ENCODE peak calls at places on chromosomes 11 and 22, in nine cellular contexts. One of them, this sample, is unnamed. For H3K4me1, the result is how much of the 10 kb centered on the place peaks cover.

GRCh38 chr11:12677131-12677530 is 2.9 kb downstream of the TEAD1 start:
- DNase-seq in transverse colon: peak
- DNase-seq in spleen: no peak
- DNase-seq in GM23338: no peak
- DNase-seq in suprapubic skin: no peak
- DNase-seq in K562: no peak
- DNase-seq in sigmoid colon: no peak
- DNase-seq in breast epithelium: no peak
- DNase-seq in Panc1: no peak
- DNase-seq in this sample: no peak

GRCh38 chr11:123509737-123510578 is 79.9 kb downstream of the GRAMD1B start:
- DNase-seq in transverse colon: no peak
- DNase-seq in spleen: no peak
- DNase-seq in GM23338: peak
- DNase-seq in suprapubic skin: no peak
- DNase-seq in K562: peak
- DNase-seq in sigmoid colon: no peak
- DNase-seq in breast epithelium: no peak
- DNase-seq in Panc1: no peak
- DNase-seq in this sample: no peak

GRCh38 chr11:129785383-129786111 is 30.1 kb upstream of the TMEM45B start:
- DNase-seq in transverse colon: no peak
- DNase-seq in spleen: no peak
- DNase-seq in GM23338: peak
- DNase-seq in suprapubic skin: no peak
- DNase-seq in K562: no peak
- DNase-seq in sigmoid colon: no peak
- DNase-seq in breast epithelium: no peak
- DNase-seq in Panc1: no peak
- DNase-seq in this sample: no peak

GRCh38 chr11:112977620-112978212 is 16.5 kb downstream of the NCAM1 start:
- DNase-seq in transverse colon: no peak
- DNase-seq in spleen: no peak
- DNase-seq in GM23338: no peak
- DNase-seq in suprapubic skin: no peak
- DNase-seq in K562: no peak
- DNase-seq in sigmoid colon: peak
- DNase-seq in breast epithelium: no peak
- DNase-seq in Panc1: no peak
- DNase-seq in this sample: no peak

GRCh38 chr22:21917959-21918261 is 34.7 kb downstream of the PPM1F start:
- DNase-seq in transverse colon: no peak
- DNase-seq in spleen: no peak
- DNase-seq in GM23338: no peak
- DNase-seq in suprapubic skin: no peak
- DNase-seq in K562: no peak
- DNase-seq in sigmoid colon: no peak
- DNase-seq in breast epithelium: no peak
- DNase-seq in Panc1: no peak
- DNase-seq in this sample: no peak

GRCh38 chr22:23192133-23192532 is 11.8 kb downstream of the BCR start:
- DNase-seq in transverse colon: no peak
- DNase-seq in spleen: no peak
- DNase-seq in GM23338: peak
- DNase-seq in suprapubic skin: no peak
- DNase-seq in K562: no peak
- DNase-seq in sigmoid colon: no peak
- DNase-seq in breast epithelium: no peak
- DNase-seq in Panc1: no peak
- DNase-seq in this sample: peak

GRCh38 chr22:38774496-38775166 is 18.8 kb upstream of the SUN2 start:
- DNase-seq in transverse colon: no peak
- DNase-seq in spleen: no peak
- DNase-seq in GM23338: no peak
- DNase-seq in suprapubic skin: no peak
- DNase-seq in K562: no peak
- DNase-seq in sigmoid colon: no peak
- DNase-seq in breast epithelium: no peak
- DNase-seq in Panc1: no peak
- DNase-seq in this sample: no peak

GRCh38 chr11:727859-728748 is 19.2 kb upstream of the TALDO1 start:
- DNase-seq in transverse colon: peak
- DNase-seq in spleen: peak
- DNase-seq in GM23338: peak
- DNase-seq in suprapubic skin: peak
- DNase-seq in K562: peak
- DNase-seq in sigmoid colon: peak
- DNase-seq in breast epithelium: peak
- DNase-seq in Panc1: no peak
- DNase-seq in this sample: peak

GRCh38 chr11:47109051-47109791 is 67.5 kb downstream of the ARFGAP2 start:
- DNase-seq in transverse colon: no peak
- DNase-seq in spleen: no peak
- DNase-seq in GM23338: no peak
- DNase-seq in suprapubic skin: no peak
- DNase-seq in K562: no peak
- DNase-seq in sigmoid colon: no peak
- DNase-seq in breast epithelium: no peak
- DNase-seq in Panc1: no peak
- DNase-seq in this sample: no peak

GRCh38 chr22:19853058-19853878 is 1.4 kb downstream of the GNB1L start:
- DNase-seq in transverse colon: no peak
- DNase-seq in spleen: no peak
- DNase-seq in GM23338: no peak
- DNase-seq in suprapubic skin: no peak
- DNase-seq in K562: no peak
- DNase-seq in sigmoid colon: peak
- DNase-seq in breast epithelium: no peak
- DNase-seq in Panc1: no peak
- DNase-seq in this sample: no peak

GRCh38 chr11:18765554-18765953 is 26.0 kb downstream of the PTPN5 start:
- DNase-seq in transverse colon: no peak
- DNase-seq in spleen: peak
- DNase-seq in GM23338: no peak
- DNase-seq in suprapubic skin: no peak
- DNase-seq in K562: no peak
- DNase-seq in sigmoid colon: no peak
- DNase-seq in breast epithelium: no peak
- DNase-seq in Panc1: no peak
- DNase-seq in this sample: no peak

GRCh38 chr22:44461614-44462013 is 36.4 kb downstream of the RTL6 start:
- DNase-seq in transverse colon: no peak
- DNase-seq in spleen: peak
- DNase-seq in GM23338: no peak
- DNase-seq in suprapubic skin: no peak
- DNase-seq in K562: no peak
- DNase-seq in sigmoid colon: no peak
- DNase-seq in breast epithelium: no peak
- DNase-seq in Panc1: no peak
- DNase-seq in this sample: no peak

GRCh38 chr11:19426719-19427066 is 185.9 kb upstream of the E2F8 start:
- DNase-seq in transverse colon: no peak
- DNase-seq in spleen: no peak
- DNase-seq in GM23338: no peak
- DNase-seq in suprapubic skin: no peak
- DNase-seq in K562: no peak
- DNase-seq in sigmoid colon: no peak
- DNase-seq in breast epithelium: no peak
- DNase-seq in Panc1: no peak
- DNase-seq in this sample: no peak

DNA sequence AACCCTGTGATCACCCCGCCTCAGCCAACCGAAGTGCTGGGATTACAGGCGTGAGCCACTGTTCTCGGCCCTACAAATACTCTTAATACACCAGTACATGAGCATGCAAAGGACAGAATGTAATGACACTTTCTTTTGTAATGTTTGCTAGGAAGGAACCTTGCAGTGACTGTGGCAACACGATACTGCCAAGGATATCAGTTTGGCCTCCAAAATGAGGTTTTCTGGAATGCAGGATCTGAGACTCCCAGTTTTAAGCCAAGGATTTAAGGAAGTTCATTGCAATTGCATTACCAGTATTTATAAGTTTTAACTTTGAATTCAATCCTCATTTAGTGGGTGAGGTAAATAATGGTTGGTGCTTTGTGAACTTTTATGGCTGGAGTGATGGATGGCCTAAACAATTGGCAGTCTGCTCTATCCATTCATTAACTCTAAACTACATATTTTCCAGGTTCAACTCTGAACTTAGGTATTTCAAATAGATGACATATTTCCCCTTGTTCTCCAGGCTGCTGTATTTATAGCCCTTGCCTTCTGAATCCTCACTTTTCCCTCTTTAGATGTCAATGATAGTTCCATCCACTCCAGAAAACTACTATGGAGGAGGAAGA is 330.3 kb downstream of the C11orf87 start:
- DNase-seq in transverse colon: no peak
- DNase-seq in spleen: no peak
- DNase-seq in GM23338: no peak
- DNase-seq in suprapubic skin: no peak
- DNase-seq in K562: no peak
- DNase-seq in sigmoid colon: no peak
- DNase-seq in breast epithelium: no peak
- DNase-seq in Panc1: no peak
- DNase-seq in this sample: no peak
- H3K27ac ChIP-seq in transverse colon: no peak
- H3K27ac ChIP-seq in spleen: peak
- H3K27ac ChIP-seq in GM23338: no peak
- H3K27ac ChIP-seq in suprapubic skin: no peak
- H3K27ac ChIP-seq in K562: no peak
- H3K27ac ChIP-seq in sigmoid colon: no peak
- H3K27ac ChIP-seq in breast epithelium: no peak
- H3K27ac ChIP-seq in Panc1: no peak
- H3K27ac ChIP-seq in this sample: no peak

DNA sequence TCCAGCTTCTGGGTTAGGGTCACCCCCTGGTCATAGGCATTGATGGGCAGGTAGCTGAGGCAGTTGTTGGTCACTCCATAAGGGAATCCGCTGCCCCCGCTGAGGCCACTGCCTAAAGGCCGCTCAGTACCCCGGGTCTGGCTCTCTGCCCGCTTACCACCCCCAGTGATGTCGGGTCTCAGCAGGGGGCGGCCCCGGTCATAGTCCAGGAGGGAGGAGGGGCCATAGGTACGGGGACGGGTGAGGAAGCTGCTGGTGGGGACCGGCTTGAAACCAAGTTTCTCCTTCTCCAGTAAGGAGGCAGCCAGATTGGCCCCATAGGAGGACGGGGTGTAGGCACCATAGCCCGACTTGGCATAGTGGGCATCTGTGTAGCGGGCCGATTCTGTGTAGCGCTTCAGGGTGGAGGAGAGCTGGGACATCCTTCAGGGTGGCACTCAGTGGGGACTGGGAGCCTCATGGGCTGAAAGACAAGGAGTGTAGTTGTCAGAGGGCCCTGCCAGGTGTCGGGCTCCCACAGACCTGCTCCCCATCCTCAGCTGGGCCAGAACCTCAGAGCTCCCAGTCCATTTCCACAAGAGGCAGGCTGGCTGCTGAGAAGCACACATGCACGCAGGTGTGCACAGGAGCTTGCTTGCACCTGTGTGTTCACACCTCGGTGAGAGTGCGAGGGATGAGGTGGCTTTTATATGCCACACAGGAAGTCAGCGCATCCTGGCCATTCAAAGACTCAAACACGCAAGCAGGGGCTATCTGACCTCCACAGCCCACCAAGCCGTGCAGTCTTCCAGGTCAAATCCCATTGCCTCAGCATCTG is 8.2 kb downstream of the USP2 start:
- DNase-seq in transverse colon: no peak
- DNase-seq in spleen: no peak
- DNase-seq in GM23338: no peak
- DNase-seq in suprapubic skin: peak
- DNase-seq in K562: no peak
- DNase-seq in sigmoid colon: no peak
- DNase-seq in breast epithelium: peak
- DNase-seq in Panc1: no peak
- DNase-seq in this sample: no peak
- H3K4me1 ChIP-seq in transverse colon: under half
- H3K4me1 ChIP-seq in spleen: under half
- H3K4me1 ChIP-seq in GM23338: under half
- H3K4me1 ChIP-seq in suprapubic skin: under half
- H3K4me1 ChIP-seq in K562: half or more
- H3K4me1 ChIP-seq in sigmoid colon: under half
- H3K4me1 ChIP-seq in breast epithelium: under half
- H3K4me1 ChIP-seq in Panc1: under half
- H3K4me1 ChIP-seq in this sample: half or more

GRCh38 chr22:16815073-16815472 is 10.1 kb downstream of the XKR3 start:
- DNase-seq in transverse colon: no peak
- DNase-seq in spleen: no peak
- DNase-seq in GM23338: no peak
- DNase-seq in suprapubic skin: no peak
- DNase-seq in K562: peak
- DNase-seq in sigmoid colon: no peak
- DNase-seq in breast epithelium: no peak
- DNase-seq in Panc1: no peak
- DNase-seq in this sample: no peak

GRCh38 chr22:16819249-16819648 is 6.0 kb downstream of the XKR3 start:
- DNase-seq in transverse colon: no peak
- DNase-seq in spleen: no peak
- DNase-seq in GM23338: no peak
- DNase-seq in suprapubic skin: no peak
- DNase-seq in K562: no peak
- DNase-seq in sigmoid colon: no peak
- DNase-seq in breast epithelium: no peak
- DNase-seq in Panc1: no peak
- DNase-seq in this sample: no peak

GRCh38 chr22:16818538-16818937 is 6.7 kb downstream of the XKR3 start:
- DNase-seq in transverse colon: no peak
- DNase-seq in spleen: no peak
- DNase-seq in GM23338: no peak
- DNase-seq in suprapubic skin: no peak
- DNase-seq in K562: peak
- DNase-seq in sigmoid colon: no peak
- DNase-seq in breast epithelium: no peak
- DNase-seq in Panc1: no peak
- DNase-seq in this sample: no peak
- TF ChIP-seq POLR2AphosphoS5 in transverse colon: no peak
- TF ChIP-seq POLR2AphosphoS5 in spleen: no peak
- TF ChIP-seq POLR2AphosphoS5 in GM23338: no peak
- TF ChIP-seq POLR2AphosphoS5 in suprapubic skin: no peak
- TF ChIP-seq POLR2AphosphoS5 in K562: peak
- TF ChIP-seq POLR2AphosphoS5 in sigmoid colon: no peak
- TF ChIP-seq POLR2AphosphoS5 in breast epithelium: no peak
- TF ChIP-seq POLR2AphosphoS5 in Panc1: no peak
- TF ChIP-seq POLR2AphosphoS5 in this sample: no peak

DNA sequence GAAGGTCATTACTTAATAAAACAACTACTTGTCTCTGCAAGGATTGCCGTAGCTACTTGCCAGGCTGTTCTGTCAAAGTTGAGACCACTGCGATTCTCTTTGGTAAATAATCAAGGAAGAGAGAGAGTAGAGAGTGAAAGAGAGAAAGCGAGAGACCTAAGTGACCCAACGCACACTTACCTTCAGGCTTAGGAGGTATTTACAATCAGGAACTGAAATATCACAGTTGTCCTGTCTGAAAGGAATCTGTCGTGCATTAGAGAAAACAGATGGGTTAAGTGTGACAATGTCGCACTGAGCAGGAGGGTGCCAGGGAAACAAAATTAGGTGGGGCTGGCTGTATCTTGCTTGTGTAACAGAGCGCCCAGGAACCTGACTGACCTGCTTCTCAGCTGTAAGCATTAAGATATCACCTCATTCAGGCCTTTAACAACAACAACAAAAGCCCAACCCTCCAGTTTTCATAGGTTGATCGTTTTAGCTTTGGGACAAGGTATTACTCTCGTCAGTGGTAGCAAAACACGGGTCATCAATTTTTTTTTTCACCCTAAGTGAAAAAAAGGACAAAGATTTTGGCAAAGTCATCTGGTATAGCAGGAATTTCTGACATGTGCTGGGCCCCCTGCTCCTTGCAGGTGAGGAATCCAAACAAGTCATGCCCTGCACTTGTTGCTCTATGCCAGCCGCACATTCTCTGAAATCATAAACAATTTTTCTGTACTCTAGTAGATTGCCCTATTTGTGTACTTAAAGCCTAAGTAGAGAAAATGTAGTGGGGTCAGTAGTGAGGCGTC is at the start of gene MUC15:
- DNase-seq in transverse colon: no peak
- DNase-seq in spleen: no peak
- DNase-seq in GM23338: peak
- DNase-seq in suprapubic skin: no peak
- DNase-seq in K562: no peak
- DNase-seq in sigmoid colon: no peak
- DNase-seq in breast epithelium: no peak
- DNase-seq in Panc1: no peak
- DNase-seq in this sample: no peak
- H3K27ac ChIP-seq in transverse colon: no peak
- H3K27ac ChIP-seq in spleen: no peak
- H3K27ac ChIP-seq in GM23338: peak
- H3K27ac ChIP-seq in suprapubic skin: peak
- H3K27ac ChIP-seq in K562: no peak
- H3K27ac ChIP-seq in sigmoid colon: no peak
- H3K27ac ChIP-seq in breast epithelium: peak
- H3K27ac ChIP-seq in Panc1: no peak
- H3K27ac ChIP-seq in this sample: no peak